ENCODE peak calls at places on chromosomes 3 and 15, in four cellular contexts. One of them, this sample, is unnamed.

GRCh38 chr3:65955792-65956477 is 82.8 kb downstream of the MAGI1 start:
- DNase-seq in bronchial epithelial cell: peak; percentile 69
- DNase-seq in choroid plexus epithelial cell: peak; percentile 67
- DNase-seq in left lung: no peak
- DNase-seq in this sample: peak; percentile 57

GRCh38 chr3:11367116-11367781 is 95.1 kb downstream of the ATG7 start:
- DNase-seq in bronchial epithelial cell: peak; percentile 67
- DNase-seq in choroid plexus epithelial cell: peak; percentile 89
- DNase-seq in left lung: peak; percentile 50
- DNase-seq in this sample: peak; percentile 54

GRCh38 chr3:12221663-12222062 is 63.0 kb upstream of the TIMP4 start:
- DNase-seq in bronchial epithelial cell: no peak
- DNase-seq in choroid plexus epithelial cell: no peak
- DNase-seq in left lung: no peak
- DNase-seq in this sample: no peak

GRCh38 chr15:26050979-26051378 is 187.9 kb upstream of the ATP10A start:
- DNase-seq in bronchial epithelial cell: no peak
- DNase-seq in choroid plexus epithelial cell: no peak
- DNase-seq in left lung: no peak
- DNase-seq in this sample: no peak

GRCh38 chr3:58434990-58435389 is 1.4 kb upstream of the PDHB start:
- DNase-seq in bronchial epithelial cell: peak; percentile 54
- DNase-seq in choroid plexus epithelial cell: peak; percentile 49
- DNase-seq in left lung: no peak
- DNase-seq in this sample: peak; percentile 52

GRCh38 chr3:130354430-130354829 is 9.0 kb downstream of the COL6A5 start:
- DNase-seq in bronchial epithelial cell: peak; percentile 49
- DNase-seq in choroid plexus epithelial cell: no peak
- DNase-seq in left lung: no peak
- DNase-seq in this sample: peak; percentile 14

GRCh38 chr3:195263193-195263924 is 7.6 kb downstream of the XXYLT1 start:
- DNase-seq in bronchial epithelial cell: peak; percentile 30
- DNase-seq in choroid plexus epithelial cell: no peak
- DNase-seq in left lung: no peak
- DNase-seq in this sample: peak; percentile 37

GRCh38 chr15:27486036-27486435 is 515.1 kb downstream of the GABRG3 start:
- DNase-seq in bronchial epithelial cell: no peak
- DNase-seq in choroid plexus epithelial cell: no peak
- DNase-seq in left lung: no peak
- DNase-seq in this sample: no peak

GRCh38 chr3:66423791-66424190 is 77.0 kb downstream of the LRIG1 start:
- DNase-seq in bronchial epithelial cell: peak; percentile 40
- DNase-seq in choroid plexus epithelial cell: peak; percentile 84
- DNase-seq in left lung: no peak
- DNase-seq in this sample: no peak

GRCh38 chr3:117856354-117856753 is 1146.8 kb downstream of the TUSC7 start:
- DNase-seq in bronchial epithelial cell: no peak
- DNase-seq in choroid plexus epithelial cell: no peak
- DNase-seq in left lung: no peak
- DNase-seq in this sample: no peak

GRCh38 chr3:186789554-186790260 is 6.3 kb downstream of the EIF4A2 start:
- DNase-seq in bronchial epithelial cell: peak; percentile 50
- DNase-seq in choroid plexus epithelial cell: peak; percentile 13
- DNase-seq in left lung: no peak
- DNase-seq in this sample: no peak

GRCh38 chr3:10968390-10968789 is 24.2 kb upstream of the SLC6A1 start:
- DNase-seq in bronchial epithelial cell: no peak
- DNase-seq in choroid plexus epithelial cell: peak; percentile 20
- DNase-seq in left lung: no peak
- DNase-seq in this sample: no peak

GRCh38 chr3:130929827-130930226 is 35.9 kb downstream of the ATP2C1 start:
- DNase-seq in bronchial epithelial cell: no peak
- DNase-seq in choroid plexus epithelial cell: no peak
- DNase-seq in left lung: no peak
- DNase-seq in this sample: peak; percentile 14

DNA sequence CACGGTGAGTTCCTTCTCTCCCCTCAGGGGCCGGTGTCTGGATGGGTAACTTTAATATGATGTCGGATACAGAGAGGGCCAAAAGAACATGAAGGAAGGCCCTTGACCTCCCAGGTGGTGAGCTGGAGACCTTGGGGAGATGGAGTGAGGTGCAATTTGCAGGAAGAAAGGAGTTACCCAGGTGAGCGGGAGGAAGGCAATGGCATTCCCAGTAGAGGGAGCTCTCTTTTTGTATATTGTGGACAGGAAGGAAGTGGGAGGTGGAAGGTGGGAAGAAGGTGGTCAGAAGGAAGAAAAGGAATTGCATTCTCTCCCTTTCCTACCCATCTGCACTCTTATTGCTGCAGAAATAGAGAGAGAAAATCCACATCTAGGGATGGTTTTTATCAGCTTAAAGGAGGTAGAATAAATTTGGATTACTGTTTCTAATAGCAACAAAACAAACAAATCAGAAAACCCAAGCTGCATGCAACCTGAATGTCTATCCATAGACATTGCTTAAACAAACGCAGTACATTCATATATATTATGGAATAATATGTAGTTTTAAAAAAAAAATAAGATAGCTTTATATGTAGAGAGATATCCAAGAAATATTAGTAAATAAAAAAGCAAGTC is 169.0 kb upstream of the TSC22D2 start:
- DNase-seq in bronchial epithelial cell: peak; percentile 64
- DNase-seq in choroid plexus epithelial cell: peak; percentile 56
- DNase-seq in left lung: no peak
- DNase-seq in this sample: peak; percentile 63
- TF ChIP-seq CTCF in bronchial epithelial cell: peak; percentile 80
- TF ChIP-seq CTCF in choroid plexus epithelial cell: peak; percentile 73
- TF ChIP-seq CTCF in left lung: no peak
- TF ChIP-seq CTCF in this sample: peak; percentile 71

GRCh38 chr3:14486460-14486859 is 53.7 kb downstream of the GRIP2 start:
- DNase-seq in bronchial epithelial cell: no peak
- DNase-seq in choroid plexus epithelial cell: no peak
- DNase-seq in left lung: no peak
- DNase-seq in this sample: no peak
- TF ChIP-seq CTCF in bronchial epithelial cell: no peak
- TF ChIP-seq CTCF in choroid plexus epithelial cell: no peak
- TF ChIP-seq CTCF in left lung: no peak
- TF ChIP-seq CTCF in this sample: no peak

DNA sequence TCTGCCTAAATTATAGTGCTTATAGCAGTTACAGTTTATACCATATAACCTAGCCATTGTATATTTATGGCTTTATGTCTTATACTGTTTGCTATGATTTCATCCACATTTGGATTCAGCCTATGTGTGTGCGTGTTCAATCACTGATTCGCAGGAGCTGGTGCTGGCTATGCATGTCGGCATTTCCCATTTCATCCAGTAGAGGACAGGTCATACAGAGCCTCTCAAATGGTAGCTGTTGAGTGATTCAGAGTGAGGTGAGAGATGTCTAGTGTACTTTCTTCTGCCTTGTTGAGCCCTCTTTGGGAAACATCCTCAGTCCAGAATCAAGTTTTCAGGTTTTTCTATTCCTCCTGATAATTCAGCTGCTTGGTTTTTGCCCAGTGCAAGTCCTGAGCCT is 76.1 kb downstream of the FRMD4B start:
- DNase-seq in bronchial epithelial cell: peak; percentile 47
- DNase-seq in choroid plexus epithelial cell: peak; percentile 75
- DNase-seq in left lung: no peak
- DNase-seq in this sample: peak; percentile 67
- TF ChIP-seq CTCF in bronchial epithelial cell: peak; percentile 46
- TF ChIP-seq CTCF in choroid plexus epithelial cell: peak; percentile 79
- TF ChIP-seq CTCF in left lung: peak; percentile 16
- TF ChIP-seq CTCF in this sample: peak; percentile 58

GRCh38 chr3:137692803-137693431 is 71.2 kb upstream of the SOX14 start:
- DNase-seq in bronchial epithelial cell: peak; percentile 18
- DNase-seq in choroid plexus epithelial cell: no peak
- DNase-seq in left lung: no peak
- DNase-seq in this sample: peak; percentile 41
- TF ChIP-seq CTCF in bronchial epithelial cell: peak; percentile 65
- TF ChIP-seq CTCF in choroid plexus epithelial cell: no peak
- TF ChIP-seq CTCF in left lung: peak; percentile 37
- TF ChIP-seq CTCF in this sample: peak; percentile 53

GRCh38 chr3:126475411-126476114 is at the start of gene ZXDC:
- DNase-seq in bronchial epithelial cell: peak; percentile 80
- DNase-seq in choroid plexus epithelial cell: peak; percentile 96
- DNase-seq in left lung: peak; percentile 96
- DNase-seq in this sample: peak; percentile 95
- TF ChIP-seq CTCF in bronchial epithelial cell: peak; percentile 69
- TF ChIP-seq CTCF in choroid plexus epithelial cell: peak; percentile 42
- TF ChIP-seq CTCF in left lung: no peak
- TF ChIP-seq CTCF in this sample: peak; percentile 47